ENCODE peak calls at places on chromosomes 16 and 17, in ten cellular contexts. A is adrenal gland; Q is CD4-positive, alpha-beta T cell; W is kidney epithelial cell; L is heart left ventricle; S is suprapubic skin; D is A549; P is AG10803; F is IMR-90; K is ovary. Y is an unnamed sample.

GRCh38 chr17:11996722-11997146 is 541 bp downstream of the ZNF18 start:
- DNase-seq in A (peak), Q (peak), W (no peak), L (no peak), S (peak), D (peak), P (peak), F (peak), K (no peak), Y (no peak)

GRCh38 chr17:13127921-13128582 is 110.2 kb upstream of the ELAC2 start:
- DNase-seq in A (no peak), Q (no peak), W (no peak), L (no peak), S (no peak), D (no peak), P (no peak), F (no peak), K (no peak), Y (no peak)

GRCh38 chr17:51618485-51618884 is 358.1 kb downstream of the UTP18 start:
- DNase-seq in A (no peak), Q (no peak), W (no peak), L (no peak), S (no peak), D (no peak), P (no peak), F (no peak), K (no peak), Y (no peak)

GRCh38 chr17:77882481-77883212 is 75.9 kb upstream of the TNRC6C start:
- DNase-seq in A (peak), Q (peak), W (no peak), L (peak), S (no peak), D (peak), P (peak), F (peak), K (no peak), Y (no peak)

GRCh38 chr17:31486351-31487062 is 95.0 kb downstream of the RAB11FIP4 start:
- DNase-seq in A (no peak), Q (no peak), W (no peak), L (peak), S (no peak), D (no peak), P (no peak), F (no peak), K (no peak), Y (no peak)

GRCh38 chr17:7351665-7352558 is at the start of gene KCTD11:
- DNase-seq in A (peak), Q (peak), W (peak), L (peak), S (peak), D (peak), P (peak), F (peak), K (peak), Y (peak)

GRCh38 chr16:28121527-28121926 is 58.0 kb upstream of the GSG1L start:
- DNase-seq in A (no peak), Q (no peak), W (no peak), L (no peak), S (no peak), D (no peak), P (no peak), F (no peak), K (no peak), Y (no peak)

GRCh38 chr16:55480228-55480655 is 1.2 kb downstream of the MMP2 start:
- DNase-seq in A (peak), Q (no peak), W (no peak), L (peak), S (peak), D (no peak), P (peak), F (peak), K (peak), Y (no peak)

GRCh38 chr17:15651583-15652110 is 32.1 kb upstream of the FBXW10B start:
- DNase-seq in A (peak), Q (peak), W (peak), L (peak), S (peak), D (peak), P (peak), F (peak), K (peak), Y (peak)

DNA sequence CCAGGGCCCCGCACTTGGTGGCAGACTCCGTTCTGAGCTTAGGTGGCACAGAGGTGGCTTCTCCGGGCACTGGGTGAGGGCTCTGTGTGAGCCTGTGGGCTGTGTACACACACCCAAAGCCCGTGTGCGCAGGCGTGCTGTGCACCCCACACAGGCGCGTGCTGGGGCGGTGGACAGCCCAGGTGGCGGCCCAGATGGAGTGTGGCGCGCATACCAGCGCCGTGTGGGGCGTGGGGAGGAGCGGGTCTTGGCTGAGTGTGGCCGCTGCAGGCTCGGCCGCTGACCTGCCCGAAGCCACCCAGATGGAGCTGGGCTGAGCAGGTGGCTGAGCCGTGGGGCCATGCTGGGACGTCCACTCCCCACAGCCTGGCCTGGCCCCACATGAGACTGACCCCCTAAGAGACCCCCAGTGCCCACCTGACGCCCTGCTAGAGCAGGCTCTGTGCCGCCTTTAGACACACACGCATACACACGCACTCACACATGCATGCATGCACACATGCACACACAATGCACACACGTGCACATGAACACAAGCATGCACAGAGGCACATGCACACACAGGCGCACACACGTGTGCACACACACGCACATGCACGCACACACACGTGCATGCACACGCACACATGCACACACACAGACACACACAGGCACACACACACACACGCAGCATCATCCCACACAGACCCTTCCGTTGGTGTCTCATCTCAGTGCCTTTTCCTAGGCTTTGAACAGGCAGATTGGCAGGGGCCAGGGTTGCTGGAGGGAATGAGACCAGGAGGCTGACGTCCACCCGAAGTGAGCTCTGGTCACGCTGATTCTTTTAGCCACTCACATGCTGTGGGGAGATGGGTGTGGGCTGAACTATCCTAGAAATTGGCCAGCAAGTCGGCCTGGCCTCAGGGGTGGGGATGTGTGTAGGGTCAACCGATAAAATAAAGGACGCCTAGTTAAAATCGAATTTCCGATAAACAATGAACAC is 2.1 kb downstream of the PRR35 start:
- DNase-seq in A (no peak), Q (no peak), W (no peak), L (no peak), S (no peak), D (no peak), P (no peak), F (no peak), K (no peak), Y (no peak)
- TF ChIP-seq CTCF in A (no peak), Q (no peak), W (no peak), L (no peak), S (no peak), D (no peak), P (no peak), F (no peak), K (no peak), Y (no peak)

DNA sequence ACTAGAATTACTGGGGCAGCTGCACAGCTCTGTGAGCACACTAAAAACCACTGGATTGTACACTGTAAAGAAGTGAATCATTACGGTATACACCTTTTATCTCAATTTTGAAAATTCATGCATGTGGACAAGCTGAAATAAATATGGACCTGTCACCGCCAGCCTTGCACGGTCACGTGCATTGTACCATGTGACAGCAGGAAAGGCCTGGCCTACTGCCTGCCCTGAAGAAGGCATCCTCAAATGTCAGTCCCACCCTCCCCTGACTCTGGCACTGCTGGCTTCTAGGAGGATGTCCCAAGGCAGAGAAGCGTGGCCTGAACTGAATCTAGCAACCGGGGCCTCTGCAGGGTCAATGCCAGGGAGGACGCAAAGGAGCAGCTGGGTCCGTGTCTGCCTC is 34.6 kb downstream of the SLC38A8 start:
- DNase-seq in A (no peak), Q (no peak), W (no peak), L (peak), S (no peak), D (no peak), P (no peak), F (no peak), K (no peak), Y (no peak)
- TF ChIP-seq CTCF in A (no peak), Q (no peak), W (no peak), L (no peak), S (no peak), D (no peak), P (no peak), F (no peak), K (no peak), Y (no peak)

DNA sequence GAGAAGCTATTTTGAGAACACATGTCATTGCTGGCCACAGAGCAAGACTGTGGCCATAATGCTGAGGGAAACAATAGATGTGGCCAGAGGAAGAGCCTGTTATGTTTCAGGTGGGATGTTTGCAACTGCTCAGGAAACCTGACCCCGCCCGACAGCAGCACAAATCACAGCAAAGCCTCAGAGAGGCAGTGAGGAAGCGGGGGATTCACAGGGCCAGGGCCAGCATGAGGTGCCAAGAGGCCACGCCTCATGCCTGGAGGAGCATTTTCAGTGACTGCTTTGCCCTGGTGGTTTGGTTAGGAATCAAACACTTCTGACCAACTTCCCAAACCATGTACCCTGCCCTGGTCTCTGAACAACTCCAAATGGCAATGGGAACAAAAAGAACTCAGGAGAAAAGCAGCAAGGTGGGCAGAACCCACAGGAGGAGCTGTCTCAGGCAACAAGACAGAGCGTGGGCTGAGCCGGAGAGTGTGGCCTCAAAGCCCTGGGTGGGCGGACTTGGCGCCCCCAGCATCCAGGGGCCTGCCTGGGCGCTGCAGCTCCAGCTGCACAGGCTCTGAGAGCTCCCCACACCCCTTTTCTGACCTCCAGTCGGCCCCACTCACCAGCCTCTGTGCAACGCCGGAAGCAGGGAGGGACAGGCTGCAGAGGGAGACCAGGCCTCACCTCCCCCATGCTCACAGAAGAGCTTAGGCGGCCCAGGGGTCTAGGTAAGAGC is 20.6 kb downstream of the HIC1 start:
- DNase-seq in A (no peak), Q (no peak), W (no peak), L (peak), S (no peak), D (no peak), P (peak), F (peak), K (peak), Y (no peak)
- TF ChIP-seq CTCF in A (no peak), Q (no peak), W (no peak), L (no peak), S (no peak), D (no peak), P (no peak), F (no peak), K (no peak), Y (peak)

DNA sequence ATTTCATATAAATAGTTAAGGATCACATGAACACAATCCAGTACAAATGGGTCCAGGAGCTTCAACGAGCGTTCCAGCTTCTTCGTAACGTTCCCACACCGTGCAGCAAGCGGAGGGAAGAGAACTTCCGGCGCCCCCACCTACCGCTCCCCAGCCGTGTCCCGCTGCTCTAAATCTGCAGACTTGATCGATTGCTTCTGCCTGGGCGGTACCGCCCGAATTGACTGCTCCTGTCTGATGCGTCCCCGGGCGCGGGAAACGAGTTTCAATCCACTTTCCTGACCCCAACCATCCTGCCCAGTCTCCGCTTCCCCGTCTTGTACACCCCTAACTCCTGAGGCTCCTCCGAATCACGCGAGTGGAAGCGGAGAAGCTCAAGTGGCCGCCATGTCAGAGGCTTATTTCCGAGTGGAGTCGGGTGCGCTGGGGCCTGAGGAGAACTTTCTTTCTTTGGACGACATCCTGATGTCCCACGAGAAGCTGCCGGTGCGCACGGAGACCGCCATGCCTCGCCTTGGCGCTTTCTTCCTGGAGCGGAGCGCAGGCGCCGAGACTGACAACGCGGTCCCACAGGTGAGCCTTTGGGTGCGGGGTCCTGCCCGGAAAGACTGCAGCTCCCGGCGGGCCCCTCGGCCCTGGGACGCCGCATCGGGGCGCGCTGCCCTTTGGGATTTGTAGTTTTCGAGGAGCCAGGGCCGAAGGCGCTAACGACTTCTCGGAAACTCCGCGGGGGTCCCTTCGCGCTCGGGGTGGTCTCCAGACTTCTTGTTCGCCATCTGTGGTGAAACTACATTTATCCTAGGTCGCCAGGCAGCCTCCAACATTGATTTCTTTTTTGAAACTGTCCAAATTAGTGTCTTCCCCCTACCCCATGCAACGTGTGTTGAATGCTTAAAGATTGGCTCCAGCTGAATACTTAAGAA is at the start of gene GINS3:
- DNase-seq in A (peak), Q (peak), W (peak), L (peak), S (peak), D (peak), P (peak), F (peak), K (peak), Y (peak)
- TF ChIP-seq CTCF in A (no peak), Q (no peak), W (no peak), L (no peak), S (no peak), D (no peak), P (no peak), F (no peak), K (no peak), Y (no peak)

GRCh38 chr17:9676742-9677387 is 31.5 kb downstream of the USP43 start:
- DNase-seq in A (no peak), Q (no peak), W (peak), L (no peak), S (no peak), D (peak), P (peak), F (peak), K (no peak), Y (no peak)

GRCh38 chr17:9672691-9673090 is 27.4 kb downstream of the USP43 start:
- DNase-seq in A (no peak), Q (no peak), W (no peak), L (no peak), S (no peak), D (no peak), P (no peak), F (no peak), K (no peak), Y (no peak)

GRCh38 chr17:9677932-9678331 is 32.6 kb downstream of the USP43 start:
- DNase-seq in A (no peak), Q (no peak), W (no peak), L (no peak), S (no peak), D (no peak), P (no peak), F (no peak), K (no peak), Y (no peak)

GRCh38 chr17:9677411-9677810 is 32.1 kb downstream of the USP43 start:
- DNase-seq in A (no peak), Q (no peak), W (no peak), L (no peak), S (no peak), D (no peak), P (no peak), F (no peak), K (no peak), Y (no peak)

DNA sequence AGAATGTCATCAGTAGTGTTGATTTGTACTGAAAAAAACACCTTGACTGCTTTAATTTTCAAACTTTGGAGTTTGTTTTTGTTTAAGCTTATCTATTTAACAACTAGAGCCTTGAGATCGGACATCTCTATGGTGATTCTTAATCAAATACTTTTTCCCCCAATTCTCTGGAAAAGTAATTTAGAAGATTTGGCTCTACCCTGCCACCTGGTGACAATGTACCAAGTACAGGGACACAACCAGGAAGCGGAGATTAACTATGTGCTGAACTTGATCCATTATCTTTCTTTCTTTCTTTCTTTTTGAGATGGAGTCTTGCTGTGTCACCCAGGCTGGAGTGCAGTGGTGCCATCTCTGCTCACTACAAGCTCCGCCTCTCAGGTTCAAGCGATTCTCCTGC is 30.8 kb downstream of the USP43 start:
- DNase-seq in A (no peak), Q (no peak), W (no peak), L (no peak), S (no peak), D (peak), P (no peak), F (no peak), K (no peak), Y (no peak)
- TF ChIP-seq CTCF in A (peak), Q (no peak), W (no peak), L (no peak), S (no peak), D (peak), P (peak), F (no peak), K (no peak), Y (peak)

DNA sequence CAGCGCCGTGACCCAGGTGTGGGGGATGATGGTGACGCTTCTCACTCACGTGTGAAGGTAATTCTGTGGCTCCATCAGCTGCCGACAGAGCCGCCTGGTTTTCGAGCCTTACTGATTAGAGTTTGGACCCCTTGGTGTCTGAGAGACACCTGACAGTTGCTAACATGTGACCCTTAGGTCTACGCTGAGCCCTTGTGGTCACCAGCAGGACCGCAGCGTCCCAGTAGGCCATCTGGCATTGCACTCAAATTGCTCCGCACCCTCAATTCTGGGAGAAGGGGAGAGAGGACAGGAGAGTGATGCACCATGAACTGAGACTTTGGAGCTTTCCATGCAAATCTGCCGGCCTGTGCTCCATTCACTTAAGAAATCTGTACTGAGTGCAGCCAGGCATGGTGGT is 2.5 kb downstream of the FLYWCH1 start:
- DNase-seq in A (no peak), Q (no peak), W (no peak), L (no peak), S (no peak), D (no peak), P (no peak), F (no peak), K (no peak), Y (no peak)
- TF ChIP-seq CTCF in A (no peak), Q (no peak), W (no peak), L (no peak), S (no peak), D (no peak), P (no peak), F (no peak), K (no peak), Y (no peak)

Y was measured in type B pancreatic cell.